ENCODE peak calls at places on chromosomes 12 and 14, in six cellular contexts. T, Z, D, M, P and F are unnamed samples.

GRCh38 chr14:57970175-57970574 is 104.3 kb upstream of the SLC35F4 start:
- DNase-seq in T (no peak), Z (no peak), D (no peak), M (no peak), P (no peak), F (no peak)

GRCh38 chr14:24094839-24095195 is 706 bp downstream of the PCK2 start:
- DNase-seq in T (no peak), Z (no peak), D (no peak), M (no peak), P (no peak), F (no peak)

GRCh38 chr12:98999569-98999968 is 354.5 kb downstream of the APAF1 start:
- DNase-seq in T (no peak), Z (no peak), D (no peak), M (no peak), P (no peak), F (no peak)

GRCh38 chr14:92460916-92461579 is 52.5 kb upstream of the RIN3 start:
- DNase-seq in T (peak; percentile 82), Z (no peak), D (peak; percentile 76), M (no peak), P (no peak), F (peak; percentile 37)

GRCh38 chr12:29578070-29578469 is 80.6 kb upstream of the OVCH1 start:
- DNase-seq in T (no peak), Z (no peak), D (no peak), M (no peak), P (no peak), F (no peak)

GRCh38 chr12:89493650-89494302 is 30.8 kb downstream of the GALNT4 start:
- DNase-seq in T (no peak), Z (no peak), D (no peak), M (no peak), P (no peak), F (no peak)

GRCh38 chr12:31471823-31472222 is 119.1 kb downstream of the DENND5B start:
- DNase-seq in T (no peak), Z (no peak), D (no peak), M (no peak), P (no peak), F (no peak)

GRCh38 chr14:104687601-104688504 is 1.6 kb upstream of the INF2 start:
- DNase-seq in T (no peak), Z (no peak), D (peak; percentile 34), M (peak; percentile 67), P (no peak), F (peak; percentile 76)

GRCh38 chr14:100988011-100988410 is 84.5 kb upstream of the RTL1 start:
- DNase-seq in T (peak; percentile 43), Z (no peak), D (no peak), M (no peak), P (no peak), F (no peak)

GRCh38 chr12:95721320-95721719 is 69.2 kb downstream of the NTN4 start:
- DNase-seq in T (peak; percentile 33), Z (no peak), D (peak; percentile 32), M (peak; percentile 47), P (no peak), F (no peak)

GRCh38 chr12:120412421-120412820 is 25.5 kb upstream of the COX6A1 start:
- DNase-seq in T (no peak), Z (no peak), D (no peak), M (no peak), P (no peak), F (no peak)

GRCh38 chr12:55927588-55928502 is at the start of gene PYM1:
- DNase-seq in T (peak; percentile 50), Z (peak; percentile 74), D (peak; percentile 80), M (peak; percentile 95), P (peak; percentile 76), F (peak; percentile 96)

GRCh38 chr12:5003025-5003666 is 40.5 kb upstream of the KCNA5 start:
- DNase-seq in T (peak; percentile 50), Z (peak; percentile 54), D (peak; percentile 24), M (peak; percentile 78), P (peak; percentile 54), F (peak; percentile 90)

GRCh38 chr12:41619705-41620104 is 431.6 kb downstream of the PDZRN4 start:
- DNase-seq in T (no peak), Z (no peak), D (no peak), M (peak; percentile 18), P (no peak), F (no peak)

GRCh38 chr14:61569783-61570182 is 125.5 kb upstream of the HIF1A start:
- DNase-seq in T (peak; percentile 73), Z (no peak), D (peak; percentile 57), M (no peak), P (no peak), F (no peak)

GRCh38 chr12:229441-230191 is 15.7 kb upstream of the SLC6A12 start:
- DNase-seq in T (no peak), Z (no peak), D (no peak), M (no peak), P (no peak), F (peak; percentile 28)

GRCh38 chr12:24947541-24948451 is 1.1 kb downstream of the BCAT1 start:
- DNase-seq in T (no peak), Z (no peak), D (peak; percentile 50), M (peak; percentile 39), P (no peak), F (no peak)
- H2BK15ac ChIP-seq in T (peak overlapping the region; percentile 98), Z (no peak overlapping the region), D (no peak overlapping the region), M (no peak overlapping the region), P (no peak overlapping the region), F (no peak overlapping the region)

GRCh38 chr12:49364989-49365388 is 2.3 kb upstream of the SPATS2 start:
- DNase-seq in T (peak; percentile 90), Z (no peak), D (peak; percentile 75), M (no peak), P (no peak), F (no peak)

GRCh38 chr12:49366652-49367380 is 446 bp upstream of the SPATS2 start:
- DNase-seq in T (peak; percentile 94), Z (peak; percentile 86), D (peak; percentile 95), M (peak; percentile 93), P (peak; percentile 97), F (peak; percentile 91)

GRCh38 chr12:49368240-49368600 is 958 bp downstream of the SPATS2 start:
- DNase-seq in T (no peak), Z (no peak), D (no peak), M (no peak), P (no peak), F (no peak)

GRCh38 chr12:49367381-49368239 is at the start of gene SPATS2:
- DNase-seq in T (no peak), Z (no peak), D (peak; percentile 67), M (peak; percentile 98), P (no peak), F (peak; percentile 99)

GRCh38 chr12:49365542-49365941 is 1.7 kb upstream of the SPATS2 start:
- DNase-seq in T (peak; percentile 89), Z (no peak), D (peak; percentile 31), M (no peak), P (no peak), F (no peak)
- H3K9ac ChIP-seq in T (no peak overlapping the region), Z (no peak overlapping the region), D (peak overlapping the region; percentile 2), M (no peak overlapping the region), P (no peak overlapping the region), F (no peak overlapping the region)

GRCh38 chr12:19880724-19881123 is 441.4 kb downstream of the AEBP2 start:
- DNase-seq in T (no peak), Z (no peak), D (no peak), M (no peak), P (no peak), F (no peak)
- H2BK15ac ChIP-seq in T (no peak overlapping the region), Z (no peak overlapping the region), D (no peak overlapping the region), M (no peak overlapping the region), P (no peak overlapping the region), F (no peak overlapping the region)

DNA sequence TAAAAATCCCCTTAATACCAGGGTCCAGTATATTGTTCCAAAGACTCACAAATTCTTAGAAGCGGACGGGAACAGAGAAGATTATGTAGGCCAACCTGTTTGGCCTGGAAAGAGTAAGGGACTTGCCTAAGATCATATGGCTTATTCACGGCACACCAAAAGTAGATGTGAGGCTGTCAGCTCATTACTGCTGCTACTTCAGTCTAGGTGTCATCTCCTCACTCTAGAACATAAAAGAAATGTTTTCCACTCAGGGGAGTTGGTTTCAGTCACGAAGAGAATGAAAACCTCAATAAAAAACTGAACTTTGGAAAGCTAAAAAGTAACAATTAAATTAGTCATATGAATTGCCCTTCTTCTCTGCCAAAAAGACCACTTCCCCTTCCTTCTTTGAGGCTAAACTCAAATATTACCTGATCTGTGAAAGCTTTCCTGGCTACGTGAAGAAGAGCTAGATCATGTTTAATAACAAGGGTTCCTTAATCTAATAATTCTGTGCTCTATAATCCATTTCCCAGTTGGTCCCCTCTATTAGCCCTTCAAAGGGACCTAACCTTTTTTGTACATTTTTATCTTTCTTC is 710 bp upstream of the CEP128 start:
- DNase-seq in T (no peak), Z (no peak), D (no peak), M (no peak), P (peak; percentile 1), F (no peak)
- H3K9ac ChIP-seq in T (peak overlapping the region; percentile 82), Z (peak overlapping the region; percentile 48), D (peak overlapping the region; percentile 90), M (peak overlapping the region; percentile 71), P (no peak overlapping the region), F (no peak overlapping the region)

GRCh38 chr14:69933623-69934275 is 54.5 kb downstream of the SMOC1 start:
- DNase-seq in T (no peak), Z (no peak), D (no peak), M (no peak), P (no peak), F (no peak)

GRCh38 chr14:69937367-69937777 is 58.2 kb downstream of the SMOC1 start:
- DNase-seq in T (no peak), Z (no peak), D (no peak), M (no peak), P (no peak), F (no peak)

GRCh38 chr14:69941768-69942742 is 62.8 kb downstream of the SMOC1 start:
- DNase-seq in T (no peak), Z (no peak), D (no peak), M (no peak), P (no peak), F (no peak)

GRCh38 chr14:69943084-69943797 is 64.0 kb downstream of the SMOC1 start:
- DNase-seq in T (peak; percentile 20), Z (no peak), D (no peak), M (no peak), P (no peak), F (no peak)

GRCh38 chr14:69938751-69939150 is 59.5 kb downstream of the SMOC1 start:
- DNase-seq in T (no peak), Z (no peak), D (no peak), M (no peak), P (no peak), F (no peak)
- H2BK15ac ChIP-seq in T (no peak overlapping the region), Z (no peak overlapping the region), D (no peak overlapping the region), M (no peak overlapping the region), P (no peak overlapping the region), F (no peak overlapping the region)

DNA sequence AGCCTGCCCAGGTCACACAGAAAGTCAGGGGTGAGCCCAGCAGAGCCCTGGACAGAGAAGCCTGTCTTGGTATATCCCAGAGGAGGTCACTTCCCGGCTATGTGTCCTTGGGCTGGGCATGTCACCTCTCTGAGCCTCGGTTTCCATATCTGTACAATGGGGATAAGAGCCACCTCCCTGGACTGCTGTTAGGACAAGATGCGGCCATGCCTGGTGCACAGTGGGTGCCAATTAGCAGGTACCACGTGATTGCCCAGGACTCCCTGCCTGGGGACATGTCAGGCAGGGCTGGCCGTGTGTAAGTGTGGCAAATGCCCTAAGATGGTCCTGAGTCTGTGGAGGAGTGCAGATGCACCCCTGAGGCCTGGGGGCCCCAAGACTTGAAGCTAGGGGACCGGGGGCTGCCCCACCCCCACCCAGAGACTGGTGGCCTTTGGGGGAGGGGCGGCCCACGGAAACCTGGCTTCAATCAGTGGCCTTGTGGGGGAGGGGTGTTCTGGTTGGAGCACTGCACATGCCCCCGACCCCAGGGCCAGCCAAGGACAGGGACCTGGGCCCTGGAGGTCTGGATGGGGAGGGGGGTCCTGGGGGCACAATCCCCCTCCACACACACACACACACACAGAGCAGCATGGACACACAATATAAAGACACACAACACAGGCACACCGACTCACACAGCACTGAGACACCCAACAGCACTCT is 878 bp downstream of the TMEM119 start:
- DNase-seq in T (no peak), Z (no peak), D (no peak), M (no peak), P (no peak), F (no peak)
- H3K9ac ChIP-seq in T (peak overlapping the region; percentile 66), Z (no peak overlapping the region), D (peak overlapping the region; percentile 90), M (no peak overlapping the region), P (no peak overlapping the region), F (no peak overlapping the region)